ENCODE peak calls at places on chromosome 11, in seven cellular contexts. A is H9, I is trophoblast cell, Q is IMR-90, Y is H1, E is mesenchymal stem cell, B is neuronal stem cell. P is an unnamed sample.

GRCh38 chr11:85776951-85777602 is 33.9 kb downstream of the SYTL2 start:
- DNase-seq in E (no peak), B (no peak), I (no peak), Y (no peak), A (no peak), Q (no peak), P (no peak)

GRCh38 chr11:72721689-72722049 is 30.5 kb downstream of the ARAP1 start:
- DNase-seq in E (no peak), Q (no peak), A (no peak), B (no peak), Y (no peak), I (no peak), P (peak; percentile 48)

GRCh38 chr11:1073851-1074243 is 827 bp upstream of the MUC2 start:
- DNase-seq in I (no peak), Y (no peak), B (no peak), Q (no peak), A (no peak), E (no peak), P (no peak)

GRCh38 chr11:2767751-2768150 is 68.0 kb upstream of the KCNQ1OT1 start:
- DNase-seq in Q (no peak), A (no peak), B (no peak), Y (no peak), E (no peak), I (no peak), P (no peak)

GRCh38 chr11:46363455-46363920 is 16.2 kb downstream of the DGKZ start:
- DNase-seq in A (no peak), Q (peak; percentile 33), B (no peak), I (no peak), E (peak; percentile 62), Y (no peak), P (no peak)

GRCh38 chr11:114083256-114084252 is 24.0 kb downstream of the ZBTB16 start:
- DNase-seq in A (no peak), E (no peak), Q (no peak), Y (no peak), I (no peak), B (no peak), P (no peak)

GRCh38 chr11:75557649-75558494 is 4.2 kb upstream of the SERPINH1 start:
- DNase-seq in A (peak; percentile 42), I (no peak), B (no peak), E (peak; percentile 88), Y (no peak), Q (peak; percentile 95), P (no peak)

GRCh38 chr11:24866743-24867142 is 369.9 kb downstream of the LUZP2 start:
- DNase-seq in A (no peak), I (no peak), Y (no peak), Q (no peak), E (no peak), B (no peak), P (no peak)

GRCh38 chr11:8802263-8802662 is 108.7 kb upstream of the AKIP1 start:
- DNase-seq in I (no peak), E (no peak), A (no peak), Y (no peak), B (no peak), Q (no peak), P (no peak)
- H2BK120ac ChIP-seq in I (no peak overlapping the region), E (no peak overlapping the region), A (no peak overlapping the region), Y (no peak overlapping the region), B (no peak overlapping the region), Q (no peak overlapping the region), P (no peak overlapping the region)

GRCh38 chr11:95565692-95566091 is 223.9 kb downstream of the FAM76B start:
- DNase-seq in A (no peak), Y (no peak), B (peak; percentile 59), I (no peak), Q (no peak), E (no peak), P (no peak)
- H2BK120ac ChIP-seq in A (no peak overlapping the region), Y (no peak overlapping the region), B (no peak overlapping the region), I (no peak overlapping the region), Q (no peak overlapping the region), E (peak overlapping the region; percentile 8), P (no peak overlapping the region)

DNA sequence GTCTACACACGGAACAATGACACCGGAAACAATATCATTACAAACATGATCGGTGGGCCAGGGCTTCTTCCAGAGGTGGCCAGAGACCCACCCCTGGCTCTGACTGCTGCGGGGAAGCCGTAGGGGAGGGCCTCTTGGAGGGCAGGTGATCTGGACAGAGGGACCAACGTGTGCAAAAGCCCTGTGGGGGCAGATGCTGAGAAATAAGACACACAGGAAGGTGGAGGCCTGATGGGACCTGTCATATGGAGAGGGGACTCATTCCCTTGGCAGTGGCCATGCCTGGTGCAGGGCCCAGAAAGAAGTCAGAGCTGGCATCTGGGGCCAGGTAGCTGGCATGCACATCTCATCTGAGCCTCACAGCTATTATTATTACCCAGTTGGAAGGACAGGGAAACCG is 1.1 kb downstream of the ALDH3B2 start:
- DNase-seq in Q (no peak), A (no peak), E (no peak), I (no peak), B (no peak), Y (no peak), P (no peak)
- H2BK120ac ChIP-seq in Q (no peak overlapping the region), A (no peak overlapping the region), E (no peak overlapping the region), I (peak overlapping the region; percentile 99), B (no peak overlapping the region), Y (no peak overlapping the region), P (no peak overlapping the region)

DNA sequence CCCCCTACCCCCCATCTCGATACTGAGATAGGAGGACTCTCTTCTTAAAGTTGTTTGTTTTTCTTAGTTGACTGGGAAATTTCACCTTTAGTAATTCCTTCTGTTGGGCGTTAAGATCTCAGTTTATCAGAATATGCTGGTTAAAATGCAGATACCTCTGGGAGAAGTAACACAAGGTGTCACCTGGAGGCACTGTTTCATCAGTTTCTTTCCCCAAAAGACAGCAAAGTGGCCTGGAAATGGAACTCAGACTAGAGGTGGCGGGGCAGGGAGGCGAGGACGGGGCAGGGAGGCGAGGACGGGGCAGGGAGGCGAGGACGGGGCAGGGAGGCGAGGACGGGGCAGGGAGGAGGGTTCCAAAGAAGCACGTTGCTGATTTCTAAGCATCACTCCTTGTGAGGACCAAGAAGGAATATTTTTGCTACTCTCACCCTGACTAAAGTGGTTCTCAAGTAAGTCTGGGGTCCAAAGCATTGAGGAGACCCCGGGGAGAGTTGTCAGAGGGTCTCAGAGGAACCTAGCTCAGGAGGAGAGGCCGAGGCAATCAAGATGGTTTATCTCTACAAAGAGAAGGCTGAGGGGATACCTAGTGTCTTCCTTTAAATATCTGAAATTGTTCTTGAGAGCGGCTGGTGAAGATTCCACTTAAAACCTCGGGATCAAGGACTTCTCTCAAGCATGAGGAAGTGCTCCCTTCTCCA is 147.0 kb upstream of the B3GAT1 start:
- DNase-seq in E (no peak), B (no peak), Q (no peak), A (no peak), I (no peak), Y (peak; percentile 42), P (no peak)
- H2BK120ac ChIP-seq in E (no peak overlapping the region), B (no peak overlapping the region), Q (no peak overlapping the region), A (no peak overlapping the region), I (no peak overlapping the region), Y (no peak overlapping the region), P (no peak overlapping the region)

DNA sequence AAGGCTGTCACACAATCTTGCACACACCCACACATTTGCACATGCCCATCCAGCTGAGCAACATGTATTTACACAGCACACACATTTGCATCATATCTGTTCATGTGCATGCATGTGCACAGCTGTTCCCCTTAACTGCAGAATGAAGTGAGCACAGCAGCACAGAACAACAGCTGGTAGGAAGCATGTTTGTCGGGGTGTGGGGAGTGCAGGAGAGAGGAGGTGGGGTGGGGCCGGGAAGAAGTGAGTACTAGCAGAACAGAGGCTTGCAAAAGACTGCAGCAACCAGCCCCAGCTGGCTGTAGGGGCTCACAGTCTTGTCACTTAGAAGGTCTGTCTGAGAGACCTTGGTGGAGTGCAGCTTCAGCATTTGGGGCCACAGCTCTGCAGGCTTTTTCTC is 296.4 kb downstream of the KIRREL3 start:
- DNase-seq in E (no peak), Q (no peak), Y (no peak), B (no peak), I (no peak), A (no peak), P (no peak)
- H2BK120ac ChIP-seq in E (no peak overlapping the region), Q (no peak overlapping the region), Y (no peak overlapping the region), B (no peak overlapping the region), I (no peak overlapping the region), A (no peak overlapping the region), P (no peak overlapping the region)

GRCh38 chr11:36471577-36471976 is 38.5 kb downstream of the TRAF6 start:
- DNase-seq in I (no peak), Y (no peak), Q (no peak), B (no peak), E (no peak), A (no peak), P (no peak)
- H2BK120ac ChIP-seq in I (no peak overlapping the region), Y (no peak overlapping the region), Q (no peak overlapping the region), B (no peak overlapping the region), E (no peak overlapping the region), A (no peak overlapping the region), P (no peak overlapping the region)

DNA sequence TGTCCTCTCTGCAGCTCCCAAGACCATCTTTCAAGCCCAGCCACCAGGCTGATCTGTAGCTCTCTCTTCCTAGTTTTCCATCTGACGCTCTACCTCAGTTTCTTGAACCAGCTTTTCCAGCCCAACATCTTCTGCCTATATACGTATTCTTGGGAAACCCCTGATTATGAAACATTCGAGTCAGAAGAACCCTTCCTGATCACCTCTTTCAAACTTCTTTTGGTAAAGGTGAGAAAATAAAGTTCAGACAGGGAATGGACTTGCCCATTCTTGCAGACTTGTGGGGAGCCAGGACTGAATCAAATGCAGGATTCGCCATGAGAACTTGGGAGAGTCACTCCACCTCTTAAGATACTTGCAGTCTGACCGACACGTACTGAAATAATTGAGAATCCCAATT is 169.5 kb upstream of the NARS2 start:
- DNase-seq in E (no peak), I (no peak), B (no peak), A (no peak), Q (no peak), Y (no peak), P (no peak)
- H2BK120ac ChIP-seq in E (no peak overlapping the region), I (no peak overlapping the region), B (no peak overlapping the region), A (no peak overlapping the region), Q (no peak overlapping the region), Y (no peak overlapping the region), P (no peak overlapping the region)

DNA sequence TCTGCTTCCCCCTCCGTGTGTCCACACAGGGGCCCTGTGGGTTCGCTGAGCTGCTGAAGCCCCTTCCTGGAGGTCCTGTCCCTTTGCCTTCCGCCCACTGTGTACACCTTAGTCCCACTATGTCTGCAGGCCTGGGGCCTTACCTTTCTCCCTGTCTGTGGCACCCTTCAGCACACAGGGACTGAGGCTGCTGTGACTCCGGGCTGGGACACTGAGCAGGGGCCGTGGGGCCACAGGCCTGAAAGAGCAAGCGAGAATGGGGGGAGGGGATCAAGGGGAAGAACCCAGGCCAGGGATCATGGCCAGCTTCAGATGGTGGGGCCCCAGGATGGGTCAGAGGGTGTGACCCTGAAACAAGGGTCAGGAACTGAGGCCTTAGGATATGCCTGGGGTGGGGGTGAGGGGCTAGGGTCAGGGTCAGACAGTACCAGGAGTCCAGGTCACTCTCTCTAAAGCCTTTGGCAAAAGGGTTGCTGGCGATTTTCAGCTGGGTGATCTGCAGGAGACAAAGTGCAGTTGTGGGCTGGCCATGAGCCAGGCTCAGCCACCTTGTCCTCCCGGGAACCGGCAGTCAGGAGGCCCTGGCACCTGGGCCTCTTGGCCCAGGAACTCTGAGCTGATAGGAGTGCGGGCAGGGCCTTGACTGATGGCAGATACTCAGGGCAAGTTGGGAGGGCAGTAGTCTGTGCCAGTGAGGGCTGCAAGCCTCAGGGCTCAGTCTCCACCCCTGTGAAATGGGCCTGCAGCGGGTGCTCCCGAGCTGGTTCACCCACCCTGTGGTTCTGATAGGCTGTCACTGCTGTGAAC is 2.6 kb upstream of the NUDT8 start:
- DNase-seq in Q (no peak), Y (no peak), A (peak; percentile 31), E (no peak), B (no peak), I (no peak), P (no peak)
- H2BK120ac ChIP-seq in Q (no peak overlapping the region), Y (no peak overlapping the region), A (no peak overlapping the region), E (no peak overlapping the region), B (no peak overlapping the region), I (no peak overlapping the region), P (no peak overlapping the region)